ENCODE peak calls at places on chromosome 3, in five cellular contexts. E is left ventricle myocardium inferior, I is upper lobe of left lung, F is Peyer's patch, G is neural progenitor cell. U is an unnamed sample. For H3K4me1, the result is how much of the 10 kb centered on the place peaks cover.

GRCh38 chr3:133277813-133278212 is 122.0 kb upstream of the BFSP2 start:
- DNase-seq in E (no peak), F (no peak), G (no peak), I (no peak), U (no peak)

GRCh38 chr3:11719406-11720219 is 75.9 kb upstream of the VGLL4 start:
- DNase-seq in E (peak), I (peak), F (peak), G (peak), U (peak)

GRCh38 chr3:36894924-36895323 is 49.9 kb downstream of the TRANK1 start:
- DNase-seq in F (no peak), E (no peak), I (no peak), G (no peak), U (no peak)

GRCh38 chr3:158101330-158102218 is 4.6 kb downstream of the SHOX2 start:
- DNase-seq in E (no peak), F (no peak), I (no peak), G (peak), U (no peak)

GRCh38 chr3:150183619-150184425 is 213.1 kb upstream of the PFN2 start:
- DNase-seq in E (peak), G (peak), I (peak), F (peak), U (peak)

GRCh38 chr3:167728176-167728575 is 6.5 kb downstream of the PDCD10 start:
- DNase-seq in I (no peak), E (no peak), F (no peak), G (no peak), U (no peak)

GRCh38 chr3:119731545-119732343 is 28.9 kb downstream of the CFAP91 start:
- DNase-seq in F (no peak), G (peak), E (no peak), I (no peak), U (no peak)

GRCh38 chr3:46271910-46272309 is 29.6 kb downstream of the CCR3 start:
- DNase-seq in F (no peak), I (no peak), E (no peak), G (no peak), U (no peak)

GRCh38 chr3:177516130-177517011 is 319.1 kb upstream of the TBL1XR1 start:
- DNase-seq in I (no peak), E (peak), G (peak), F (no peak), U (peak)

GRCh38 chr3:23396746-23397145 is 193.6 kb downstream of the UBE2E2 start:
- DNase-seq in I (no peak), E (no peak), F (no peak), G (no peak), U (no peak)

GRCh38 chr3:121943434-121943833 is 49.2 kb downstream of the SLC15A2 start:
- DNase-seq in E (no peak), G (no peak), I (no peak), F (no peak), U (no peak)

GRCh38 chr3:47577583-47578118 is 1.0 kb downstream of the CSPG5 start:
- DNase-seq in G (peak), I (no peak), F (peak), E (no peak), U (peak)

GRCh38 chr3:195809796-195810454 is 1.8 kb downstream of the MUC4 start:
- DNase-seq in I (peak), F (no peak), G (no peak), E (no peak), U (no peak)

GRCh38 chr3:87855211-87855610 is 203.6 kb downstream of the CGGBP1 start:
- DNase-seq in I (no peak), E (no peak), F (no peak), G (no peak), U (no peak)

GRCh38 chr3:89261673-89262072 is 154.3 kb downstream of the EPHA3 start:
- DNase-seq in G (no peak), E (no peak), F (no peak), I (no peak), U (no peak)

GRCh38 chr3:24119321-24119751 is 174.2 kb downstream of the NR1D2 start:
- DNase-seq in E (no peak), I (no peak), G (no peak), F (no peak), U (no peak)

GRCh38 chr3:25719321-25719720 is 54.6 kb upstream of the TOP2B start:
- DNase-seq in G (no peak), I (no peak), F (no peak), E (no peak), U (no peak)

GRCh38 chr3:175392653-175393052 is 533.5 kb downstream of the NAALADL2 start:
- DNase-seq in I (no peak), G (no peak), F (no peak), E (no peak), U (no peak)

GRCh38 chr3:157175678-157176077 is 15.7 kb upstream of the CCNL1 start:
- DNase-seq in F (peak), E (no peak), I (peak), G (peak), U (no peak)

GRCh38 chr3:94520364-94520763 is 457.5 kb downstream of the NSUN3 start:
- DNase-seq in F (no peak), I (no peak), E (no peak), G (no peak), U (no peak)

GRCh38 chr3:111539351-111540331 is 2.4 kb upstream of the CD96 start:
- DNase-seq in E (peak), I (peak), F (peak), G (peak), U (peak)

GRCh38 chr3:132231633-132232032 is 85.6 kb upstream of the ACP3 start:
- DNase-seq in F (no peak), I (no peak), G (no peak), E (no peak), U (no peak)

GRCh38 chr3:136932518-136932917 is 25.3 kb upstream of the IL20RB start:
- DNase-seq in F (no peak), I (no peak), E (no peak), G (no peak), U (no peak)

GRCh38 chr3:9087831-9088413 is 124.7 kb upstream of the RAD18 start:
- DNase-seq in G (no peak), I (peak), E (no peak), F (no peak), U (no peak)

DNA sequence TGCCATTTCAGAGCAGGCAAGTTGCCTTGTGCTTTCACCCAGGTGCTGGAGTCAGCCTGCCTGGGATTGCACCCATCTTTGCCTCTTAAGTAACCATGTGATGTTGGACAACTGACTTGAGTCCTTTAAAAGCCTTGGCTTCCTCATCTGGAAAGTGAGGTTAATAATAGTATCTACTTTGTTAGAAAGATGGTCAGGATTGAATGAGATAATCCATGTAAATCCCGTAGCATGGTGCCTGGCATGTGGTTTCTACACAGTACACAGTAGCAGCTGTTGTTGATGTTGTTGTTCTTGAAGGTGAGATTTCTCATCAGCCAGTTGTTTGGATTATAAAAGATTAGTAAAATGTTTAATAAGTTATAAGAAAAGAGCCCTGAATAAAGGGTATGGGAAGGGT is 48.8 kb downstream of the PSMD6 start:
- DNase-seq in G (no peak), F (no peak), E (no peak), I (no peak), U (no peak)
- H3K4me1 ChIP-seq in G (half or more), F (under half), E (half or more), I (half or more), U (under half)

GRCh38 chr3:113251817-113252216 is 40.5 kb downstream of the BOC start:
- DNase-seq in I (no peak), G (no peak), F (no peak), E (no peak), U (no peak)
- TF ChIP-seq CTCF in I (no peak), G (no peak), F (no peak), E (no peak), U (no peak)

GRCh38 chr3:160668454-160668853 is 8.5 kb upstream of the ARL14 start:
- DNase-seq in G (no peak), I (no peak), E (no peak), F (no peak), U (no peak)

GRCh38 chr3:160665231-160665630 is 11.7 kb upstream of the ARL14 start:
- DNase-seq in G (no peak), F (no peak), E (no peak), I (no peak), U (no peak)

GRCh38 chr3:160667452-160667851 is 9.5 kb upstream of the ARL14 start:
- DNase-seq in E (no peak), F (peak), I (no peak), G (no peak), U (peak)

GRCh38 chr3:160661660-160662059 is 15.3 kb upstream of the ARL14 start:
- DNase-seq in I (no peak), F (no peak), E (no peak), G (peak), U (no peak)

DNA sequence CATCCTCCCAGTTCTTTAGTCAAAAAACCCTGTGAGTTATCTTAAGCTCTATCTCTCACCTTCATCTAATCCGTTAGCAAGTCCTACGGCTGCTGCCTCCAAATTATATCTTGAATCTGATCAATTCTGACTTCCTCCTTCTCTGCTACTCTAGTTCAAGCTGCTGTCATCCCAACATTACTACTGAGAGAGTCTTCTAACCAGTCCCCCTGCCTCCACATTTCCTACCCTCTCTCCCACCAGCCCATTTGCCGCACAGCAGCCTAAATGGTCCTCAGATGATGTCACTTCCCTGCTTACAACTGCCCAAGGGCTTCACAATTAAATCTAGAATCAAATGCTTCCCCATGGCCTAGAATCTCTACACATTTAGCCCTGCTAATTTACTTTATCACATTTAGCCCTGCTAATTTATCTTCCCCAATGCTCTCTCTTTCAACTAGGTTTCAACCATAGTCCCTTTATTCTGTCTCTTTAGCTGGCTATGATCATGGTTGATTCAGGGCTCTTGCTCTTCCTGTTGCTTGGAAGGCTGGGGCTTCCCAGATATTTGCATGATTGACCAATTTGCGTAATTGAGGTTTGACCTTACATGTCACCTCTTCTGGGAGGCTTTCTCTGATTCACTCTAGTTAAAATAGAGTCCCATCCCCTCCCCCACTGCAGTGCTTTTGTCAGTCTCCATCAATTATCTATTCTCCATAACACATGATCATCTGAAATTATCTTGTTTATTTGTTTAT is 11.0 kb upstream of the ARL14 start:
- DNase-seq in I (no peak), G (peak), F (no peak), E (no peak), U (no peak)
- H3K4me3 ChIP-seq in I (no peak), G (no peak), F (no peak), E (no peak), U (no peak)

GRCh38 chr3:52278510-52279069 is at the start of gene WDR82:
- DNase-seq in G (peak), E (peak), F (peak), I (peak), U (peak)
- H3K4me1 ChIP-seq in G (under half), E (half or more), F (under half), I (under half), U (under half)

GRCh38 chr3:81214626-81215025 is 546.8 kb downstream of the GBE1 start:
- DNase-seq in F (no peak), I (no peak), G (no peak), E (no peak), U (no peak)

GRCh38 chr3:81216192-81216591 is 545.3 kb downstream of the GBE1 start:
- DNase-seq in F (no peak), I (no peak), G (no peak), E (no peak), U (no peak)

DNA sequence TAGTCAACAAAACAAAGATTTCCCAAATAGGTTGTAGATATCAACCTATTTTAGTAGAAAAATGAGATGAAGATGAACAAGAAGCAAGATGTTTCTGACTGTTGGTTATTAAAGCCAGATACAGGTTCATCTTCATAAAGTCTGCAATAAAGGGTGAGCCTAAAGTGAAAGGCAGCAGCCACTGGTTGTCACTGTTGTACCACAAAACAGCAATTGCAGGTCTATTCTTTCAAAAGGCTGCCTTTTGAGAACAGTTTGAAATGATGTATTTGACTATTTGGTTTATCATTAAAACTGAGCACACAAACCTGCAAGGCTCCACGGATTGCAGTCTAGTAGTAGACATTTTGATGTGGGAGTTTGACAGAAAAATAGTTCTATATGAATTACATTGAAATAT is 543.4 kb downstream of the GBE1 start:
- DNase-seq in E (no peak), I (no peak), F (no peak), G (peak), U (no peak)
- TF ChIP-seq CTCF in E (no peak), I (no peak), F (peak), G (peak), U (peak)

GRCh38 chr3:49027634-49028033 is 1.6 kb downstream of the IMPDH2 start:
- DNase-seq in F (no peak), E (no peak), I (no peak), G (no peak), U (peak)
- H3K4me3 ChIP-seq in F (no peak), E (no peak), I (no peak), G (no peak), U (no peak)

GRCh38 chr3:187967982-187968381 is 186.0 kb upstream of the LPP start:
- DNase-seq in E (no peak), F (no peak), G (no peak), I (no peak), U (no peak)
- H3K4me1 ChIP-seq in E (under half), F (under half), G (under half), I (under half), U (under half)

U was measured in right lobe of liver.